ENCODE peak calls at places on chromosomes 2 and 18, in nine cellular contexts. P is HCT116, G is sigmoid colon, S is right lobe of liver, D is transverse colon, U is heart left ventricle, N is uterus, L is body of pancreas, R is ovary. Y is an unnamed sample. For H3K36me3, the result is how much of the 10 kb centered on the place peaks cover.

GRCh38 chr2:85409719-85410583 is at the start of gene CAPG:
- DNase-seq in S (peak), D (peak), G (no peak), L (no peak), P (no peak), R (no peak), N (peak), U (peak), Y (peak)

GRCh38 chr18:51006948-51007786 is 22.8 kb upstream of the SMAD4 start:
- DNase-seq in N (no peak), P (no peak), R (no peak), L (no peak), S (no peak), G (no peak), U (no peak), D (no peak), Y (no peak)

GRCh38 chr2:156476516-156477206 is 40.5 kb downstream of the GPD2 start:
- DNase-seq in P (no peak), L (no peak), S (no peak), G (no peak), N (no peak), U (no peak), R (no peak), D (no peak), Y (no peak)

GRCh38 chr2:111666160-111666559 is 217.8 kb downstream of the ANAPC1 start:
- DNase-seq in U (no peak), N (no peak), D (no peak), L (no peak), P (no peak), R (no peak), G (no peak), S (no peak), Y (no peak)

GRCh38 chr2:70646429-70646828 is 92.8 kb upstream of the TGFA start:
- DNase-seq in U (no peak), S (no peak), R (no peak), N (no peak), D (no peak), G (no peak), L (no peak), P (no peak), Y (no peak)

GRCh38 chr2:38095996-38096861 is 20.3 kb upstream of the CYP1B1 start:
- DNase-seq in R (no peak), U (peak), D (no peak), P (no peak), N (no peak), G (no peak), S (no peak), L (no peak), Y (no peak)

GRCh38 chr2:37873749-37874330 is 51.2 kb upstream of the RMDN2 start:
- DNase-seq in N (no peak), D (no peak), R (no peak), P (no peak), L (no peak), G (no peak), U (no peak), S (no peak), Y (no peak)

GRCh38 chr2:233058717-233059546 is 1.2 kb upstream of the INPP5D start:
- DNase-seq in N (no peak), S (peak), D (no peak), P (no peak), U (no peak), L (no peak), R (no peak), G (peak), Y (no peak)

GRCh38 chr2:239543696-239544095 is 142.9 kb upstream of the HDAC4 start:
- DNase-seq in N (no peak), R (no peak), P (no peak), L (no peak), U (no peak), S (no peak), G (no peak), D (no peak), Y (no peak)

GRCh38 chr18:71045331-71046065 is 756.7 kb downstream of the SOCS6 start:
- DNase-seq in R (no peak), S (no peak), G (no peak), P (no peak), U (no peak), D (no peak), L (no peak), N (no peak), Y (no peak)

GRCh38 chr18:24204904-24205303 is 66.0 kb downstream of the CABYR start:
- DNase-seq in D (no peak), R (no peak), S (no peak), U (no peak), G (no peak), P (no peak), N (no peak), L (no peak), Y (no peak)

GRCh38 chr2:147739531-147739930 is 105.3 kb upstream of the ACVR2A start:
- DNase-seq in P (no peak), N (no peak), G (no peak), D (no peak), S (no peak), R (no peak), L (no peak), U (no peak), Y (no peak)

GRCh38 chr18:22254088-22254487 is 84.7 kb downstream of the GATA6 start:
- DNase-seq in D (peak), R (no peak), U (no peak), N (no peak), P (no peak), G (no peak), S (no peak), L (no peak), Y (no peak)

GRCh38 chr2:2050321-2050905 is 280.7 kb downstream of the MYT1L start:
- DNase-seq in N (no peak), G (no peak), R (no peak), S (no peak), P (no peak), L (no peak), D (no peak), U (no peak), Y (no peak)

GRCh38 chr2:42801388-42801787 is 9.0 kb upstream of the HAAO start:
- DNase-seq in U (no peak), D (no peak), S (no peak), R (peak), L (no peak), P (no peak), G (no peak), N (no peak), Y (peak)

GRCh38 chr18:65754121-65754520 is 3.3 kb downstream of the CDH7 start:
- DNase-seq in N (no peak), R (no peak), G (no peak), U (no peak), S (no peak), D (no peak), P (no peak), L (no peak), Y (no peak)

GRCh38 chr18:7084080-7084765 is 33.4 kb downstream of the LAMA1 start:
- DNase-seq in N (no peak), R (no peak), G (no peak), U (no peak), S (no peak), P (no peak), D (no peak), L (no peak), Y (no peak)

GRCh38 chr2:183034806-183035205 is 3.5 kb downstream of the NCKAP1 start:
- DNase-seq in R (no peak), D (no peak), U (no peak), L (no peak), P (no peak), G (no peak), S (no peak), N (no peak), Y (no peak)

GRCh38 chr2:71505086-71505769 is 51.9 kb downstream of the DYSF start:
- DNase-seq in S (no peak), P (no peak), R (peak), N (no peak), D (no peak), L (peak), G (peak), U (no peak), Y (no peak)

GRCh38 chr18:67463829-67464228 is 52.7 kb downstream of the DSEL start:
- DNase-seq in S (no peak), N (no peak), L (no peak), U (no peak), G (no peak), D (no peak), P (no peak), R (no peak), Y (no peak)

GRCh38 chr18:31684279-31685096 is at the start of gene B4GALT6:
- DNase-seq in N (no peak), S (peak), U (no peak), D (peak), G (no peak), L (peak), R (peak), P (no peak), Y (peak)

GRCh38 chr18:58745914-58746313 is 74.6 kb downstream of the MALT1 start:
- DNase-seq in L (no peak), P (no peak), D (no peak), U (no peak), R (no peak), N (no peak), G (no peak), S (no peak), Y (no peak)

GRCh38 chr2:40556739-40557138 is 104.8 kb upstream of the SLC8A1 start:
- DNase-seq in S (no peak), D (no peak), P (no peak), U (no peak), R (no peak), G (no peak), N (no peak), L (no peak), Y (no peak)

GRCh38 chr2:201363857-201364560 is 6.9 kb upstream of the FLACC1 start:
- DNase-seq in U (no peak), D (no peak), G (no peak), R (no peak), S (no peak), L (peak), N (no peak), P (peak), Y (no peak)

GRCh38 chr18:56935531-56936040 is 211.3 kb upstream of the BOD1L2 start:
- DNase-seq in D (no peak), G (no peak), P (no peak), N (no peak), U (no peak), S (no peak), L (no peak), R (no peak), Y (no peak)

GRCh38 chr2:42663106-42663755 is 94.8 kb downstream of the MTA3 start:
- DNase-seq in P (peak), G (peak), L (peak), U (peak), S (peak), D (peak), R (peak), N (peak), Y (peak)

GRCh38 chr18:70249118-70249517 is 39.7 kb upstream of the SOCS6 start:
- DNase-seq in N (no peak), G (no peak), L (no peak), P (no peak), R (no peak), U (no peak), S (no peak), D (no peak), Y (no peak)

GRCh38 chr2:108573070-108573469 is 38.8 kb downstream of the LIMS1 start:
- DNase-seq in R (no peak), G (no peak), U (no peak), L (no peak), N (no peak), D (no peak), P (no peak), S (no peak), Y (no peak)

GRCh38 chr18:49368876-49369440 is 91.5 kb downstream of the DYM start:
- DNase-seq in S (peak), N (no peak), R (no peak), G (no peak), P (no peak), U (no peak), D (no peak), L (peak), Y (no peak)

GRCh38 chr2:109171444-109172334 is 42.7 kb downstream of the SH3RF3 start:
- DNase-seq in U (peak), G (peak), S (no peak), N (peak), P (no peak), D (peak), R (peak), L (peak), Y (no peak)

DNA sequence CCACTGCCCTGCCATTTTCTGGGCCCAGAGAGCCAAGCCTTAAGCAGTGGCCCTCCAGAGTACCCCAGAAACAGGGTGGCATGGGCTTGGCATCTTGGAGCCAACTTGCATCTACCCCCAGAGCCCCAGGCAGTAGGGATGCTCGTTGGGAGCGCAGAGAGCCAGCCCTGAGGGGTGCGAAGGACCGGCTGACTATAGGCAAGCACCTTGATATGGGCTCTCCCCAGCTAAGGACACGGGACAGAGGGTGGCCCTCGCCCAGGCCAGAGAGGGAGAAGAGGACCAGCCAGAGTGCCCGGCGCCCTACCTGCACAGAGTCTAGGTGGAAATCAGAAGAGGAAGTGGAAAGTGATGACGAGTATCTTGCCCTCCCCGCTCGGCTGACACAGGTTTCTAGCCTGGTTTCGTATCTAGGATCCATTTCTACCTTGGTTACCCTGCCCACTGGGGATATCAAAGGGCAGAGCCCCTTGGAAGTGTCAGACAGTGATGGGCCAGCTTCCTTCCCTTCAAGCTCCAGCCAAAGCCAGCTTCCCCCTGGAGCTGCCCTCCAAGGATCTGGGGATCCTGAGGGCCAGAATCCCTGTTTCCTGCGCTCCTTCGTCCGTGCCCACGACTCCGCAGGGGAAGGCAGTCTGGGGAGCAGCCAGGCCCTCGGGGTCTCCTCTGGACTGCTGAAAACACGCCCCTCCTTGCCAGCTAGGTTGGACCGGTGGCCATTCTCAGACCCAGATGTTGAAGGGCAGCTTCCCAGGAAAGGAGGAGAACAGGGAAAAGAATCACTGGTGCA is 16.2 kb downstream of the CEP68 start:
- DNase-seq in S (no peak), G (no peak), P (no peak), N (no peak), L (no peak), D (no peak), R (no peak), U (no peak), Y (peak)
- H3K36me3 ChIP-seq in S (under half), G (under half), P (under half), N (under half), L (under half), D (under half), R (under half), U (under half), Y (under half)

DNA sequence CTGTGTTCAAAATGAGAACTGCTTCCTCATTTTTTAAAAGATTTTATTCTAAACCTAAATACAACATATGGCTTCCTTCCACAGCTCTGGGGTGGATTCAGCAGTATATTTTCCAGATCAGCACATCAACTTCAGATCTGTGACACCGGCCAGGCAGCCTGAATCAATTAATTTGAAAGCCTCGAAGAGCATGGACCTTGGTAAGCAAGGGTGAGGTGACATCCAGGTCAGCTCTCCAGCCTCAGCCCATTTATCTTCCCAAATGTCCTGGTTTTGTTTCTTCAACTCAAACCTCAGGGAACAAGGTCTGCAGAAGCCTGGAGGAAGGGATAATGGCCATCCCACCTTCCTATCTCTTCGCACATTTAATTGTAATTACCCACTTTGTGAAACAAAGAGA is 489.2 kb upstream of the NRP2 start:
- DNase-seq in R (no peak), S (no peak), N (no peak), G (no peak), L (no peak), D (no peak), P (no peak), U (no peak), Y (no peak)
- TF ChIP-seq POLR2A in R (no peak), S (no peak), N (no peak), G (no peak), L (no peak), D (no peak), P (no peak), U (no peak), Y (no peak)

GRCh38 chr18:5066380-5066977 is 130.6 kb downstream of the AKAIN1 start:
- DNase-seq in D (peak), R (no peak), L (peak), U (no peak), N (no peak), G (no peak), P (no peak), S (no peak), Y (no peak)
- TF ChIP-seq CTCF in D (peak), R (no peak), L (no peak), U (peak), N (no peak), G (no peak), P (peak), S (peak), Y (no peak)

GRCh38 chr2:46024146-46024779 is 272.9 kb upstream of the EPAS1 start:
- DNase-seq in P (no peak), G (no peak), N (no peak), L (no peak), S (no peak), D (no peak), R (no peak), U (no peak), Y (no peak)

GRCh38 chr2:46023165-46023854 is 273.9 kb upstream of the EPAS1 start:
- DNase-seq in R (no peak), G (no peak), L (no peak), D (no peak), U (no peak), N (no peak), P (no peak), S (no peak), Y (no peak)

GRCh38 chr2:46026431-46026830 is 270.8 kb upstream of the EPAS1 start:
- DNase-seq in N (no peak), L (no peak), G (no peak), P (no peak), U (no peak), D (no peak), R (no peak), S (no peak), Y (no peak)

GRCh38 chr2:46025683-46026082 is 271.5 kb upstream of the EPAS1 start:
- DNase-seq in L (peak), G (no peak), S (no peak), N (no peak), D (no peak), U (no peak), R (no peak), P (no peak), Y (no peak)

GRCh38 chr2:46025081-46025480 is 272.1 kb upstream of the EPAS1 start:
- DNase-seq in D (no peak), N (no peak), G (no peak), U (no peak), R (no peak), P (no peak), L (peak), S (no peak), Y (no peak)
- H3K36me3 ChIP-seq in D (under half), N (under half), G (under half), U (under half), R (under half), P (under half), L (under half), S (under half), Y (under half)

GRCh38 chr2:190970170-190970569 is 43.8 kb downstream of the STAT1 start:
- DNase-seq in P (no peak), L (no peak), S (no peak), U (no peak), N (no peak), G (no peak), D (no peak), R (no peak), Y (no peak)
- TF ChIP-seq POLR2A in P (no peak), L (no peak), S (no peak), U (no peak), N (no peak), G (no peak), D (no peak), R (no peak), Y (no peak)

GRCh38 chr2:99789851-99790250 is 300.0 kb upstream of the REV1 start:
- DNase-seq in P (no peak), U (no peak), D (no peak), G (no peak), N (no peak), R (no peak), L (no peak), S (no peak), Y (no peak)
- TF ChIP-seq CTCF in P (no peak), U (no peak), D (no peak), G (no peak), N (no peak), R (no peak), L (no peak), S (no peak), Y (no peak)

DNA sequence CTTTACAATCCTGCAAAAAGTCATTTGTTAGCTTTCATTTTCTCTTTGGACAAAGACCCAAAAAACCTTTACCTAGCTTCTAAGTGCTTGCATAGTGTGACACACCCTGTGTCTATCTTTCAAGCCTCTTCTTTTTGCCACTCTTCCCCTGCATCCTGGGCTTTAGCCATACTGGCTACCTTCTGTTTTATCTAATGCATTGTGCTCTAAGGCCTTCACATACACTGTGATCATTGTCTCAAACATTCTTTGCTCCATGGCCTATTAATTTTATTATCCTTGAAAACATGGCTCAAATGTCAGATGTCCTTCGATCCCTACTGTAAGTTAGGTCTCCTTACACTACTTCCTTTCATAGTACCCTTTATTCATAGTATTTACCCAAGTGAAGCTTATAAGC is 84.4 kb downstream of the PIK3C3 start:
- DNase-seq in P (no peak), U (no peak), G (no peak), N (no peak), S (no peak), R (no peak), D (no peak), L (no peak), Y (no peak)
- H3K36me3 ChIP-seq in P (under half), U (under half), G (under half), N (under half), S (under half), R (under half), D (under half), L (under half), Y (half or more)

GRCh38 chr2:53672881-53673522 is 94.6 kb upstream of the CHAC2 start:
- DNase-seq in P (no peak), S (no peak), N (no peak), R (no peak), L (no peak), U (no peak), G (no peak), D (no peak), Y (no peak)

GRCh38 chr2:53670351-53670750 is 97.3 kb upstream of the CHAC2 start:
- DNase-seq in L (no peak), S (no peak), D (no peak), N (no peak), U (no peak), P (no peak), R (no peak), G (no peak), Y (no peak)

DNA sequence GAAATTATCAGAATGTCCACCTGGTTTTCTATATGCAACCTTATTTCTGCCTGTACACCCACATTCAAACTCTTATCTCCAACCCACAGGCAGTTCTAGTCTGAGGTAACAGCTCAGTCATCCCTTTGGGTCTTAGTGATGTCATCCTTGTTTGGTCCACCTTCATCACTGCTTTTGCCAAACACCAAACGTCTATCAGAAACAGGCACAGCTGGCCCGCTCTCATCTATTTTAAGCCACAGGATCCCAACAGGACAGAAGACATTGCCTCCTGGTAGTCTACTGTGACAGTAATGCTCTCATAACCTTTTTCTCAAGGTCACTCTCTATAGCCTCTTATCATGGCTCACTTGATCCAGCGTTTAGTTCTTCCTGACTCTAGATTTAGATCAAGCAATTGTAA is 99.0 kb upstream of the CHAC2 start:
- DNase-seq in G (no peak), S (no peak), R (no peak), P (no peak), D (no peak), N (no peak), U (peak), L (no peak), Y (no peak)
- TF ChIP-seq POLR2A in G (no peak), S (no peak), R (no peak), P (no peak), D (no peak), N (no peak), U (no peak), L (no peak), Y (no peak)